ENCODE peak calls at places on chromosome 16, in five cellular contexts. U is colonic mucosa, Z is adrenal gland, O is MM.1S, E is stomach. C is an unnamed sample.
A peak's percentile ranks its signal among the peaks of the same experiment; 100 is the strongest.

GRCh38 chr16:83143788-83144187 is 517.0 kb downstream of the CDH13 start:
- DNase-seq in U (peak; percentile 31), Z (no peak), E (no peak), O (no peak), C (no peak)

GRCh38 chr16:50235581-50235980 is 30.8 kb upstream of the ADCY7 start:
- DNase-seq in O (no peak), U (no peak), Z (no peak), E (no peak), C (no peak)

GRCh38 chr16:4847774-4848587 is 700 bp downstream of the UBN1 start:
- DNase-seq in Z (peak; percentile 84), O (peak; percentile 45), E (peak; percentile 73), U (peak; percentile 53), C (peak; percentile 65)

GRCh38 chr16:17318200-17318599 is 152.6 kb downstream of the XYLT1 start:
- DNase-seq in E (no peak), Z (peak; percentile 55), U (no peak), O (no peak), C (no peak)

GRCh38 chr16:3485821-3486505 is 9.3 kb downstream of the C16orf90 start:
- DNase-seq in U (no peak), E (no peak), Z (no peak), O (no peak), C (no peak)

GRCh38 chr16:87628940-87629339 is 26.6 kb downstream of the JPH3 start:
- DNase-seq in E (no peak), Z (peak; percentile 96), U (no peak), O (no peak), C (no peak)

GRCh38 chr16:80666378-80667257 is 125.8 kb downstream of the DYNLRB2 start:
- DNase-seq in Z (no peak), U (no peak), E (no peak), O (no peak), C (no peak)

GRCh38 chr16:20894388-20894787 is 5.8 kb downstream of the DCUN1D3 start:
- DNase-seq in O (no peak), Z (no peak), E (no peak), U (no peak), C (no peak)

GRCh38 chr16:58488531-58488930 is 11.4 kb upstream of the NDRG4 start:
- DNase-seq in O (no peak), E (no peak), U (no peak), Z (peak; percentile 76), C (no peak)

GRCh38 chr16:11016524-11016988 is 72.2 kb downstream of the CLEC16A start:
- DNase-seq in E (no peak), U (peak; percentile 41), O (no peak), Z (no peak), C (no peak)

GRCh38 chr16:53775821-53776431 is 72.0 kb downstream of the FTO start:
- DNase-seq in U (peak; percentile 62), E (peak; percentile 60), Z (peak; percentile 75), O (no peak), C (no peak)

GRCh38 chr16:78577597-78577996 is 478.1 kb downstream of the WWOX start:
- DNase-seq in U (no peak), Z (no peak), O (no peak), E (no peak), C (no peak)

GRCh38 chr16:35686595-35686994 is 2227.2 kb downstream of the TP53TG3F start:
- DNase-seq in Z (no peak), E (no peak), O (no peak), U (no peak), C (no peak)

GRCh38 chr16:67183-67791 is 5.1 kb downstream of the RHBDF1 start:
- DNase-seq in O (no peak), U (no peak), Z (no peak), E (no peak), C (no peak)

GRCh38 chr16:22027633-22028032 is 19.7 kb downstream of the MOSMO start:
- DNase-seq in E (no peak), O (no peak), U (no peak), Z (no peak), C (no peak)
- H3K27ac ChIP-seq in E (no peak overlapping the region), O (peak overlapping the region; percentile 9), U (no peak overlapping the region), Z (no peak overlapping the region), C (no peak overlapping the region)

DNA sequence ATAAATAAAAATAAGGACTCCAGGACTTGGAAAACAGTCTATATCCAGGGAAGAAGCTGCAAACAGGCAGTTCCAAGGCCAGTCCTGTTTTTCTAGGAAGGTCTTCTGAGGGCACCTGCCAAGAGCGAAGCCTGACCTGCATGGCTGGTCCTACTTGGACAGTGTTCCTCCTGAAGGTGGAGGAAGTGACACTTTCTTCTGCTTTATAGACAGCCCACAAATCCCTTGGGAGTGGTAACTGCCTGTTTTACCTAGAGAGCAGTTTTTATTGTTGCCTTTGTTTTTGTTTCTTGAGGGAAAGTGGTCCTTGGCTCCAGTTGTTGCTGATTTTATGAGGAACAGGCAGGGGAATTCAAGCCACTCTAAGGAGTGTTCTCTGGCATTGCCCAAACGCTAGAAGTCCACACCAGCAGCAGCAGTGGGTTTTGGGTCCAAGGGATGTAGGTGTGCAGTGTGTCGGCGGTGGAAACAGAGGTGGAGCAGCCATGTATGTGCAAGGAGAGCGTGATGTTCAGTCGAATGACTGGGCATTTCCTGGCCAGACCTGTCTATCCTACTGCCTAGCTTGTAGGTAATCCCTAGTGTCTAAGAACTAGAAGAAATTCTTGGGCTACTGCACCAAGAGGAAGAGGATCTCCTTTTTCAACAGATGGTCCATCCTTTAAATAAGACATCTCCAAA is 35.3 kb downstream of the LDHD start:
- DNase-seq in Z (no peak), U (no peak), O (no peak), E (no peak), C (no peak)
- H3K4me1 ChIP-seq in Z (no peaks in the 10 kb centered on the region), U (no peaks in the 10 kb centered on the region), O (peaks cover under 1% of the 10 kb centered on the region), E (peaks cover 15% of the 10 kb centered on the region), C (peaks cover 14% of the 10 kb centered on the region)

GRCh38 chr16:68283346-68283745 is 19.0 kb downstream of the SLC7A6 start:
- DNase-seq in U (no peak), Z (no peak), E (no peak), O (no peak), C (no peak)

GRCh38 chr16:68281368-68282063 is 17.2 kb downstream of the SLC7A6 start:
- DNase-seq in O (no peak), U (no peak), Z (no peak), E (no peak), C (no peak)

GRCh38 chr16:68283840-68284595 is 19.7 kb downstream of the SLC7A6 start:
- DNase-seq in O (peak; percentile 73), U (no peak), E (no peak), Z (no peak), C (no peak)

GRCh38 chr16:68280160-68280559 is 15.8 kb downstream of the SLC7A6 start:
- DNase-seq in E (no peak), Z (no peak), O (no peak), U (no peak), C (no peak)

GRCh38 chr16:68282064-68282452 is 17.7 kb downstream of the SLC7A6 start:
- DNase-seq in Z (no peak), O (no peak), E (no peak), U (no peak), C (no peak)
- H3K27ac ChIP-seq in Z (no peak overlapping the region), O (peak overlapping the region; percentile 94), E (no peak overlapping the region), U (no peak overlapping the region), C (peak overlapping the region; percentile 58)

DNA sequence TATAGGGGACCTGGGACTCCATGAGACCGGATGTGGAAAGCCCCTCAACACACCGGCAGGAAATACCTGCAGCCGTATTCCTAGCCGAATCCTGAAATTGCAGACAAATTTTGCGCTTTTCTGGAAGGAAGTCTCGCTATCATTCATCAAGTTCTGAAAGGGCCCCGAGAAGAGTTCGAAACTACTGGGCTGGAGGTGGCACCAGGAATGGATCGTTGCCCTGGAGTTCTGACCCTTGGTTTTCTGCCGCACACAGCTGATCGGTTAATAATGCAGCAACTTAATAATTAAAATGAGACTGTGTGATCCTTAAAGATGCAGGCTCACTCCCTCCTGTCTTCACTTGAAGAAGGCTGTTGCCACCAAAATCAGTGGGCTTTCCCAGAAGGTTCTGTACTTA is 55.7 kb upstream of the MRTFB start:
- DNase-seq in E (no peak), Z (no peak), O (no peak), U (no peak), C (no peak)
- H3K4me1 ChIP-seq in E (peaks cover 10% of the 10 kb centered on the region), Z (peaks cover 26% of the 10 kb centered on the region), O (no peaks in the 10 kb centered on the region), U (no peaks in the 10 kb centered on the region), C (no peaks in the 10 kb centered on the region)

DNA sequence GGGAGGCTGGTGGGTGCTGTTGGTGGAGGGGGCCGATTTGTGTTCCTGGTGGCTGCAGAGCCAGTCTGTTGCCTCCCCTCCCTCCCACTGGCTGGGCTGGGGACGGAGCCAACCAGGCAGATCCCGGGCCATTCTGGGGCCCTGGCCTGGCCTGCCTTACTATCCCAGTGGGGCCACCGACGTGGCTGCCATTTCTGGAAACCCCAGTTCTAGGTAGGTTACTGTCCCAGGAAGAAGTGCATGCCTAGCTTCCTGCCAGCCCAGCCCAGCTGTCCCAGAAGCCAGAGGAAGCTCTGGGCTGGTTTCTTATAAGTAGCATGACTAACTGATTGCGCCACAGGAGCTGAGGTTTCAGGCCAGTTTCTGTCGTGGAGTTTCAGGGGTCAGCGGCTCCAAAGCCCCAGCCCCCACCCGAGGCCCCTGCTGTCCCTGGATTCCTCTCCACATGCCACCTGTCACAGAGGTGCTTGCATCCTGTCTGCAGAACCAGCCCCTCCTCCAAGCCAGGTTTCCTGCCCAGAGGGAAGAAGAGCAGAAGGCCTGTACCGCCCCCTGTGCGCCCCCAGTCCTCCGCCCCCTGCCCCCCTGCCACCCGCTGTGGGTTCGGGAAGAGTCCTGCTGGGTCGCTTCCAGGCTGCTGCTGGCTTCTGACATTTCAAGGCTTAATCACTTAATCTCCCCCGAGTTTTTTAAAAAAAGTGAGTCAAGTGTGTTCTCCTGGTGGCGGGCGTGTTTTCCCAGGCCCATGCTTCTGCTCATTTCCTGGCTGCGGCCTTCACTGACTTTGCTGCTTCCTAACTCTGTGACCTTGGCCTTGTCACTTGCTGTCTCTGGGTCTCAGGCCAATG is 13.2 kb downstream of the IL4R start:
- DNase-seq in Z (peak; percentile 97), E (peak; percentile 71), O (no peak), U (peak; percentile 64), C (peak; percentile 72)
- H3K27ac ChIP-seq in Z (peak overlapping the region; percentile 88), E (peak overlapping the region; percentile 100), O (no peak overlapping the region), U (peak overlapping the region; percentile 85), C (peak overlapping the region; percentile 62)

GRCh38 chr16:51242281-51242994 is 91.4 kb upstream of the SALL1 start:
- DNase-seq in U (no peak), Z (no peak), E (no peak), O (no peak), C (no peak)
- H3K4me1 ChIP-seq in U (no peaks in the 10 kb centered on the region), Z (no peaks in the 10 kb centered on the region), E (no peaks in the 10 kb centered on the region), O (no peaks in the 10 kb centered on the region), C (no peaks in the 10 kb centered on the region)